ENCODE peak calls at places on chromosomes 5 and 9, in nine cellular contexts. D, A, F, Q, Y, C, Z, N and V are unnamed samples.

GRCh38 chr9:14372437-14373318 is 58.7 kb upstream of the NFIB start:
- DNase-seq in D (no peak), A (peak; percentile 52), F (peak; percentile 74), Q (peak; percentile 69), Y (peak; percentile 84), C (peak; percentile 22), Z (no peak), N (no peak), V (no peak)

GRCh38 chr5:110335361-110336046 is 391.0 kb downstream of the TMEM232 start:
- DNase-seq in D (no peak), A (no peak), F (peak; percentile 98), Q (peak; percentile 6), Y (no peak), C (no peak), Z (peak; percentile 78), N (no peak), V (no peak)

GRCh38 chr9:99605016-99605743 is 216.5 kb upstream of the NR4A3 start:
- DNase-seq in D (no peak), A (no peak), F (no peak), Q (no peak), Y (no peak), C (no peak), Z (no peak), N (no peak), V (no peak)

GRCh38 chr5:50320131-50320749 is 120.8 kb downstream of the EMB start:
- DNase-seq in D (no peak), A (no peak), F (peak; percentile 7), Q (no peak), Y (peak; percentile 35), C (no peak), Z (no peak), N (no peak), V (no peak)

GRCh38 chr5:83007755-83008154 is 69.4 kb downstream of the TMEM167A start:
- DNase-seq in D (no peak), A (no peak), F (no peak), Q (no peak), Y (no peak), C (no peak), Z (no peak), N (no peak), V (no peak)

GRCh38 chr5:109829331-109829730 is 139.6 kb downstream of the MAN2A1 start:
- DNase-seq in D (no peak), A (no peak), F (no peak), Q (peak; percentile 5), Y (no peak), C (no peak), Z (no peak), N (no peak), V (no peak)

GRCh38 chr5:122454522-122454921 is 142.5 kb downstream of the SNCAIP start:
- DNase-seq in D (no peak), A (no peak), F (peak; percentile 77), Q (no peak), Y (no peak), C (no peak), Z (no peak), N (no peak), V (no peak)

GRCh38 chr9:114410910-114411309 is 23.1 kb upstream of the AKNA start:
- DNase-seq in D (no peak), A (no peak), F (no peak), Q (no peak), Y (peak; percentile 97), C (no peak), Z (no peak), N (no peak), V (no peak)

GRCh38 chr5:77167695-77168111 is 42.8 kb upstream of the PDE8B start:
- DNase-seq in D (no peak), A (peak; percentile 87), F (peak; percentile 55), Q (peak; percentile 92), Y (peak; percentile 29), C (no peak), Z (peak; percentile 75), N (no peak), V (peak; percentile 84)
- H3K4me3 ChIP-seq in D (no peak overlapping the region), A (peak overlapping the region; percentile 8), F (peak overlapping the region; percentile 53), Q (no peak overlapping the region), Y (no peak overlapping the region), C (no peak overlapping the region), Z (no peak overlapping the region), N (no peak overlapping the region), V (no peak overlapping the region)

GRCh38 chr9:124238546-124239140 is 19.1 kb upstream of the NEK6 start:
- DNase-seq in D (peak; percentile 24), A (no peak), F (no peak), Q (no peak), Y (no peak), C (no peak), Z (no peak), N (peak; percentile 3), V (no peak)
- H3K4me3 ChIP-seq in D (no peak overlapping the region), A (no peak overlapping the region), F (no peak overlapping the region), Q (no peak overlapping the region), Y (no peak overlapping the region), C (no peak overlapping the region), Z (no peak overlapping the region), N (no peak overlapping the region), V (no peak overlapping the region)

DNA sequence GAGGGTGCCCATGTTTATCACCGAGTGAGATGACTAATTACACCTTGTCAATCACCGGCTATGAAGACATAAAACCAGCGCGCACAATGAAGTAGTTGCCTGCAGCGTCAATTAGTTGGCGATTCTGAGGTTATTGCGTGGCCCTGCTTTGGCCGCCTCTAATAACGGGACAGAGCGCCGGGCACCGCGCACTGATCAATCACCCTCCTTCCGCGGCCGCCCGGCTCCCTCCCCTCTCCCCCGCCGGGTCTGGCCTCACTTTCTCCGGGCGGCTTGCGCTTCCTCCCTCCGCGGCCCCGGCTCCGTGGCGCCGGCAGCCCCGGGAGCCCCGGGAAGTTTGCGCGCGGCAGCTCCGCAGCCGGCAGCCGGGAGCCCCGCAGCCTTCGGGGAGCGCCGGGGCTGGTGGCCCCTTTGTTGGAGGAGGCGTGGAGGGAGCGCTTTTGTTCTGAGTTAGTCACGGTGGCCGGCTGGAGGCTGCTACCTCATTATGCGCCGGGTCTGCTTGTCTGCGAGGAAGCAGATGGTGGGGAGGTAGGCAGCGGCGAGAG is 3.2 kb upstream of the LHX2 start:
- DNase-seq in D (no peak), A (peak; percentile 13), F (no peak), Q (no peak), Y (peak; percentile 61), C (no peak), Z (no peak), N (no peak), V (no peak)
- H3K4me3 ChIP-seq in D (no peak overlapping the region), A (peak overlapping the region; percentile 51), F (no peak overlapping the region), Q (no peak overlapping the region), Y (no peak overlapping the region), C (no peak overlapping the region), Z (no peak overlapping the region), N (no peak overlapping the region), V (no peak overlapping the region)

GRCh38 chr5:373710-374602 is 52.4 kb downstream of the AHRR start:
- DNase-seq in D (peak; percentile 26), A (peak; percentile 34), F (peak; percentile 89), Q (peak; percentile 77), Y (peak; percentile 22), C (no peak), Z (no peak), N (no peak), V (peak; percentile 48)
- H3K4me3 ChIP-seq in D (no peak overlapping the region), A (peak overlapping the region; percentile 79), F (peak overlapping the region; percentile 71), Q (peak overlapping the region; percentile 11), Y (no peak overlapping the region), C (no peak overlapping the region), Z (peak overlapping the region; percentile 13), N (peak overlapping the region; percentile 47), V (peak overlapping the region; percentile 35)

DNA sequence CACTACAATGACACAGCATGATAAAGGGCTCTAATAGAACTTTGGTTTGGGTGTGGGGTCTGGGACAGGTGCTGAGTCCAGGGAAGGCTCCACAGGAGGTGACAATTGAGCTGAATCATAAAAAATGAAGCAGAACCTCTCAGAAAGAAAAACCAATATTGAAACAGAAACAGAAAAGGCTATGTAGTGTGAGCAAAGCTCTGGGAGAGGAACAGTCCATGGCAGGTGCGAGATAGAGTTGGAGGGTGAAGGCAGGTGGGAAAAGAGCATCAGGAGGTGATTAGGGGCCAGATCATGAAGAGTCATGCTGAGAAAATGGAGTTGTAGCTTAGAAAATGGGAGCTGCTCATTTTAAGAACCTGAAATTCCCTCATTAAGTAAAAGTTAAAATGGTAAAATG is 164.9 kb downstream of the KCTD16 start:
- DNase-seq in D (no peak), A (no peak), F (no peak), Q (no peak), Y (no peak), C (peak; percentile 58), Z (no peak), N (no peak), V (no peak)
- H3K4me3 ChIP-seq in D (no peak overlapping the region), A (no peak overlapping the region), F (no peak overlapping the region), Q (no peak overlapping the region), Y (no peak overlapping the region), C (no peak overlapping the region), Z (no peak overlapping the region), N (no peak overlapping the region), V (no peak overlapping the region)

DNA sequence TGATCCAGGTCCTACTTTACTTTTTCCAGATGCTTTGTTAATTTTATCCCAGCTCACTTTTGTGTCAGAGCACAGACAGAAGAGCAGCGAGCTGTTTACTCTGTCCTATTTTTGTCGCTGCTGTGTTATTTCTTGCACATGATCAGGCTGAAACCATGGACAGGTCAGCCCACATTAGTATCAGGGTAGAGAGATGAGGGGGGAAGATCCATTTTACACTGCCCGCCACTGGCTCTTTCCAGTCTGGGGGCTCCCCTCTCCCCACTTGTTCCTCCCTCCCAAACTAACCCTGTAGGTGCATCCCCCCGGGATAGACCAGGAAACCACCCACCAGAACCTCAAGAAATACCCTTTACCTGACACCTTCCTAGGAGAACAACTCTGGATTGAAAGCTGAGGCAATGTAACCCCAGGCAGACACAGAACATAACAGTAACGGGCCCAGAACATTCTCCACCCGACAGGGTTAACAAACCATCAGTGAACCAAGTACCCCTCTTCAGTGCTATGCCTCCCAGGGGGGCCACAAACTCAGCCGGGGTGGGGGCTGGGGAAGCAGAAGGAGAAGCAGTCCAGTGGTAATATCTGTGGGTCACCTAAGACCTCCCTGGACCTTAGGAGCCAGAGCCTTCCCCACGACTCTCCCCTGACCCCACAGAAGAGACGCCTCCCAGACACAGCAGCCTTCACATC is 10.3 kb downstream of the VDAC1 start:
- DNase-seq in D (no peak), A (no peak), F (no peak), Q (no peak), Y (no peak), C (no peak), Z (no peak), N (no peak), V (no peak)
- H3K4me3 ChIP-seq in D (no peak overlapping the region), A (no peak overlapping the region), F (no peak overlapping the region), Q (no peak overlapping the region), Y (no peak overlapping the region), C (no peak overlapping the region), Z (no peak overlapping the region), N (no peak overlapping the region), V (no peak overlapping the region)

GRCh38 chr9:133707065-133707760 is 30.9 kb downstream of the SARDH start:
- DNase-seq in D (no peak), A (no peak), F (peak; percentile 54), Q (peak; percentile 75), Y (peak; percentile 43), C (peak; percentile 33), Z (no peak), N (no peak), V (peak; percentile 82)
- H3K4me3 ChIP-seq in D (no peak overlapping the region), A (no peak overlapping the region), F (peak overlapping the region; percentile 11), Q (no peak overlapping the region), Y (no peak overlapping the region), C (no peak overlapping the region), Z (no peak overlapping the region), N (no peak overlapping the region), V (no peak overlapping the region)

DNA sequence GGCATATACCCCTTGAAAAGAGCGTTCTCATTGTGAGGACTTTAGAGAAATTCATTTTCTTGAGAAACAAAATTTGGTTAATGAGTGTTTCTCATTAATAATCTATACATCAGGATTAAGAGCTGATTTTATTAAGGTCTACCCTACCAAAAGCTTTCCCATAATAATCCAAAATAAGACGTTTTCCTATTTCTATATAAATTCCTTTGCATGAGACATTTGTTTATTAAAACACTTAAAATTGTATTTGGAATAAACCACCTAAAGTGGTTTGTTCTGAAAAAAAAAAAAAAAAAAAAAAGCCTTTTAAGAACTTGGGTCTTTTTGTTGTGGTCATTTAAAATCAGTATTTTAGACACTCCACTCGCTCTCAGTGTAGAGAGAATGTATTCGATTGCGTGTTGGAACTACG is 695 bp upstream of the TMOD1 start:
- DNase-seq in D (no peak), A (no peak), F (no peak), Q (no peak), Y (no peak), C (no peak), Z (no peak), N (no peak), V (no peak)
- H3K4me3 ChIP-seq in D (no peak overlapping the region), A (peak overlapping the region; percentile 85), F (peak overlapping the region; percentile 72), Q (peak overlapping the region; percentile 68), Y (no peak overlapping the region), C (no peak overlapping the region), Z (no peak overlapping the region), N (peak overlapping the region; percentile 66), V (no peak overlapping the region)